ENCODE peak calls at places on chromosomes 16 and 17, in six cellular contexts. C is HCT116, Z is GM12878, X is H1, B is K562, Y is HepG2. D is an unnamed sample.

GRCh38 chr17:76048711-76049110 is 21.6 kb upstream of the EVPL start:
- DNase-seq in B (no peak), X (no peak), Y (no peak), C (no peak), Z (no peak), D (no peak)

GRCh38 chr17:42389902-42390301 is 1.7 kb upstream of the STAT3 start:
- DNase-seq in X (no peak), B (no peak), Y (no peak), Z (no peak), C (no peak), D (no peak)

GRCh38 chr16:25187491-25187795 is 29.3 kb upstream of the AQP8 start:
- DNase-seq in Z (no peak), B (no peak), X (no peak), Y (no peak), C (no peak), D (no peak)

GRCh38 chr17:50114849-50115357 is 15.1 kb downstream of the SAMD14 start:
- DNase-seq in B (peak), C (peak), Y (peak), X (peak), Z (no peak), D (no peak)

GRCh38 chr16:29658693-29659092 is 4.4 kb upstream of the SPN start:
- DNase-seq in C (no peak), X (no peak), Y (peak), Z (no peak), B (no peak), D (no peak)

GRCh38 chr17:28174352-28175046 is 132.0 kb downstream of the NLK start:
- DNase-seq in Z (peak), X (no peak), B (no peak), C (no peak), Y (no peak), D (no peak)

GRCh38 chr16:75624921-75625334 is 1.8 kb upstream of the ADAT1 start:
- DNase-seq in B (peak), C (no peak), Z (no peak), X (no peak), Y (peak), D (no peak)

GRCh38 chr16:8867483-8868271 is 1.1 kb downstream of the CARHSP1 start:
- DNase-seq in B (no peak), Z (no peak), C (no peak), X (no peak), Y (no peak), D (no peak)

GRCh38 chr16:4319454-4319853 is 3.6 kb downstream of the GLIS2 start:
- DNase-seq in Y (no peak), B (no peak), Z (no peak), X (no peak), C (no peak), D (no peak)

GRCh38 chr17:7912927-7913524 is 3.1 kb downstream of the RNF227 start:
- DNase-seq in B (peak), Z (peak), C (peak), X (no peak), Y (peak), D (no peak)

GRCh38 chr16:28513484-28514181 is 7.0 kb upstream of the IL27 start:
- DNase-seq in C (no peak), Z (no peak), B (no peak), Y (peak), X (no peak), D (no peak)

DNA sequence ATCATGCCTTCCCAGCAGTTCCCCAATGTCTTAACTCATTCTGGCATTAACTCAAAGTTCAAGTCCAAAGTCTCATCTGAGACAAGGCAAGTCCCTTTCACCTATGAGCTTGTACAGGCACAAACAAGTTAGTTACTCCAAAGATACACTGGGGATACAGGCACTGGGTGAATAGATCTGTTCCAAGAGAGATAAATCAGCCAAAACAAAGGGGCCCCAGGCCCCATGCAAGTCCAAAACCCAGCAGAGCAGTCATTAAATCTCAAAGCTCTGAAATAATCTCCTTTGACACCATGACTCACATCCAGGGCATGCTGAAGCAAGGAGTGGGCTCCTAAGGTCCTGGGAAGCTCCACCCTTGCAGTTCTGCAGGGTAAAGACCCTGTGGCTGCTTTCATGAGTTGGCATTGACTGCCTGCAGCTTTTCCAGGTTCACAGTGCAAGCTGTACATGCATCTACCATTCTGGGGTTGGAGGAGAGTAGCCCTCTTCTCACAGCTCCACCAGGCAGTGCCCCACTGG is 332.2 kb upstream of the KIF2B start:
- DNase-seq in B (no peak), C (no peak), Z (no peak), Y (no peak), X (no peak), D (no peak)
- TF ChIP-seq ZNF274 in B (no peak), C (no peak), Z (no peak), Y (no peak), X (no peak), D (no peak)

DNA sequence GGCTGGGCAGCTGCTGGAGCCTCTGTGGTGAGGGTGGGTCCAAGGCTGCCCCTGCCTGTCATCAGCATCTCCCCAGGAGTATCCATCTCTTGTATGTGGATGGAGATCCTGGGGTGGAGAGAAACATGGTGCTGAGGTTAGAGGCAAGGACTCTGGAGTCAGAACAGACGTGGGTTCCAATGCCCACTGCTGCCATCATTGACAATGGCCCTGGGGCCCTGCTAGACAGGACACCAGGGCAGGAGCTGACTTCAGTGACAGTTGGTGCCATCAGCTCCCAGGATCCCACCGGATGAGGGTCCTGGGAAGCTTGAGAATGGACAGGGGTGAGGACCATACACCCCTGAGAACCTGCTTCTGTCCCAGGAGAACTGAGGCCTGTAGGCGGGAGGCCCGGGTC is 15.6 kb downstream of the MYLK3 start:
- DNase-seq in X (no peak), B (no peak), Z (no peak), C (no peak), Y (no peak), D (no peak)
- TF ChIP-seq ZNF274 in X (no peak), B (no peak), Z (no peak), C (no peak), Y (no peak), D (no peak)

DNA sequence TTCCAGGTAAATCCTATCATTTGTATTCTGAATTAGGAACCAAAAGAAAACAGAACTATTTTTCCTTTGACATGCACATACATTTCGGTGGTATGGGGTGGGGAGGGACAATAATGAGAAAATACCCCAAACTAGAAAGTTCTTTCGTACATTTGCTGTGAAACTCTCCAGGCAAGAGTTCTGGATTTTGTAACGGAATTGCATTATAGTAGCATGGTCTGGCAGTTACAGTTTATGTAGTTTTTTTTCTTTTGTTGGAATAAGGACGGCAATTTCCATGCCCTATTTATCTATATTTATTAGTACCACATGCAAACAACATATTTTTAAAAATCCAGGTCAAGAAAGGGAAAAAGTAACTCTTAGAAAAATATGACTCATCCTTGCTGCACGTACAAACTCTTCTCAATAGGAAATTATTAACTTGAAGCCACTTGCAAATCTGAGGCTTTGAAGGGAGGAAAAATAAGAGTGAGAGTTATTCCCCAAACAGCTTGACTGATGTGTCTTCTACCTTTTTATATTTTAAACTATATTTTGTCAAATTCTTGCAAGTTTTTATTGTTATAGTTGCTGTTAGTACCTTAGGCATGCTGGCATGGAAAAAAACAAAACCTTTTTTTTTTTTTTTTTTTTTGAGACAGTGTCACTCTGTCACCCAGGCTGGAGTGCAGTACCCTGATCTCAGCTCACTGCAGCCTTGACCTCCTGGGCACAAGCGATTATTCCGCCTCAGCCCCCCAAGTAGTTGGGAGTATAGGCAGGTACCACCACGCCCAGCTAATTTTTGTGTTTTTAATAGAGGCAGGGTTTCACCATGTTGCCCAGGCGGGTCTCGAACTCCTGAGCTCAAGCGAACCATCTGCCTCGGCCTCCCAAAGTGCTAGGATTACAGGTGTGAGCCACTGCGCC is 69.3 kb downstream of the WWP2 start:
- DNase-seq in C (no peak), Y (peak), X (no peak), Z (no peak), B (no peak), D (no peak)
- TF ChIP-seq ZNF274 in C (no peak), Y (no peak), X (no peak), Z (no peak), B (no peak), D (no peak)

DNA sequence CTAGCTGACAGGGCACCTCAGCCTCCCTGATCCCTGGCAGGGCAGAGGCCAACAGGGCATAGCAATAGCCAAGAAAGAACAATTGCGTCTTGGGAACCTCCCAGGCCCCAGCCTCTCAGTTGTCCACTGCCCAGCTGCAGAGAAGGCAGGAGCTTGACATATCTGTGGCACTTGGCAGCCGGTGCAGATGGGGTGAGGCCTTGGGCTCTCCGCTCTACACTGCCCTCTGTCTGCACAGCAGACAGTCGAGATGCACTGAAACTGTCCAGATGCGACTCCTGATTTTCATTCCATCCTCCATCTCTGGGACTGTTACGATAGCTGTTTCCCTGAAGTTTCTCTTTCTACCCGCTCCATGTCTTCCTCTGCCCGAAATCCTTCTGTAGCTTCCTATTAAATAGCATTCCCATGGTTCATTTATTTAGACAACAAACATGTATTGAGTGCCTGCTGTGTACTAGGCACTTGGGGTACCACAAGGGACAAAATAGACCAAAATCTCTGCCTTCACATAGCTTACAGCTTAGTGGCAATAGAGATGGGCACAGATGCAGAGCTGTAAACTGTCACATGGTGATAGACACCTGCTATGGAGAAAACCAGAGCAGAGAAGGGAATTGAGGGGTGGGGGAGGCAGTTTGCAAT is 3.3 kb downstream of the POLR3E start:
- DNase-seq in B (peak), Y (peak), X (peak), C (no peak), Z (no peak), D (no peak)
- TF ChIP-seq ZNF274 in B (no peak), Y (peak), X (no peak), C (no peak), Z (no peak), D (no peak)

DNA sequence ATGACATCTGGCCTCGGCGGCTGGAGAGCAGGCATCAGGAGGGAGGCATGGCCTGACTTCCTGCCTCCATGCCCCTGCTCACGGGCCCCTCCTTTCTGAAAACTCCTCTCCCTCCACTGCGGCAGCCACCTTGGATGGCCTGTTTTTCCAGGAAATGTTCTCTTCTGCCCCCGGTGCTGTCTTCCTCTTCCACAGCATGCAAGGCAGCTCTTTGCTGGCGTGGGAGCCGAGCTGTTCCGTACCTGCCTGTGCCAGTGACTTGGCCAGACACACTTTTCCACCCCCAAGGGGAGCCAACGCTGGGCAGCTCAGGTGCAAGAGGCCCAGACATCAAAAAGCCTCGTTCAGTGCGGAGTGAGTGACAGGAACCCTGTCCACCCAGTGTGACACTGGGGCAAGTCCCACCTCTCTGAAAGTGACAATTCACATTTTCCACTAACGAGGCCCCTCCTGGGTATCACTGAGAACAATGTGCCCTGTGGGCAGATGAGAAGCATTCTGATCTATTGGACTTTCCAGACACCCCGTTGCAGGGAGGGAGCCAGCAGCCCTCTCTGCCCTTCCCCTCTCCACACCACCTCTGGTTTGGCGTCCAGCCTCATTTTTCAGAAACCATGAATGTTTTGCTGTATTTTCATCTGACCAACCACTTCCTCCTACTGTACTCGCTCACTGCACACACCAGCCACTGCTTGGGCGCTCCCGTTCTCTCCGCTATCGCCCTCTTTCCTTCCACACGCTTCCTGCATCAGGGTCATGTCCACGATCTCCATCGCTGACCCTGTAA is 31.1 kb downstream of the NSMCE1 start:
- DNase-seq in Z (peak), X (no peak), B (no peak), Y (no peak), C (no peak), D (no peak)
- TF ChIP-seq ZNF274 in Z (no peak), X (no peak), B (no peak), Y (no peak), C (no peak), D (no peak)

GRCh38 chr16:57310801-57311200 is 26.3 kb upstream of the PLLP start:
- DNase-seq in Y (no peak), X (no peak), Z (no peak), C (no peak), B (no peak), D (no peak)
- TF ChIP-seq ZNF274 in Y (no peak), X (no peak), Z (no peak), C (no peak), B (no peak), D (no peak)

DNA sequence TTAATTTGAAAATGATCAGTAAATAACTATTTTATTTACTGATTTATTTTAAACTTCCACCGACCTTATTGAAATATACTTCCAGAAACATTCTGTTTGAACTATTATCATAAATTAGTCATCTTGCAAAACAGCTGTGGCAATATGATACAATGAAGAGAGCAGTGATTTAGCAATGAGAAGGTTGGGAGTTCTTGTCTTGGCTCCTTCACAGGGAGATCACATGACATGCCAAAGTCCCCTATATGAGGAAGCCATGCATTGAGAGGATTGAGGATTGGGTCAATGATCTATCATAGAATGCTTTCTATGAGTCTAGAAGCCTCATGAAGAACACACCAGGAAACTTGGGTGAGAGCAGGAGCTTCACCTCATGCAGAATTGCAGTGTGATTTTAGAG is 222.7 kb downstream of the LGALS9B start:
- DNase-seq in C (no peak), X (no peak), B (no peak), Z (no peak), Y (no peak), D (no peak)
- TF ChIP-seq ZNF274 in C (no peak), X (no peak), B (no peak), Z (no peak), Y (no peak), D (no peak)

DNA sequence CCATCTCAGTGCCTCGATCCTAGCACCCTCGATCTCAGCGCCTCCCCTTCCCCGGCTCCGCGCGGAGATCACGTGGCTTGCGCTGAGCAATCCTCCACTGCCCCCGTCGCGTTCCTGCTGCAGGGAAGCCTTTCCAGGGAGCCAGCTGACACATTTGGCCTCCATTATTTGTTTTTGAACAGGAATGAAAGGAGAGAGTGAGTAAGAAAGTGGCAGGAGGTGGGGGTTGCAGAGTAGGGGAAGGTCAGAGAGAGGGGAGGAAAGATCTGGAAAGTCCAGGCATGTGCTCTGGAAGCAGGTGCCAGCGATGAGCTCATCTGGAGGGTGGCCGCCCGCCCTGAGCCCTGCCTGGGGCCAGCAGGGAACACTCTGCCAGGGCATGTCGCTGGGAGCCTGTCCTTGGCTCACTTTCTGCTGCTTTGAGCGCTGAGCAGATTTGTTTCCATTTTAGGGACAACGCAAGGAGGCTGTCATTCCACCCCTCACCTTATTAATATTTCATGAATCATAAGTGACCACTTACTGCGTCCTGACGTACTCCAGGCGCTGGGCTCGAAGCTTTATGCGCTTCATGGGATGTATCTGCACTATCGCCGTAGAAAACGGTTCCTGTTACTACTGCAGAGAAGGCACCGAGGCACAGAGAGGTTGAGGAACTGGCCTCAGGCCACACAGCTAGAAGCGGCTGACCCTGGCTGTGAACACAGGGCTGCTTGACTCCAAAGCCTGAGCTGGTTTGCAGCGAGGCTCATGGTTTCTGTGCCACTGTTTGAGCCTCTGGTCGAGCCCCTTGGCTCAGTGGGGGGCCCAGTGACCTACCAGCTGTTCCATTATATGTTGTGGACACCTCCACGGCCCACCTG is 283.1 kb downstream of the SEC14L1 start:
- DNase-seq in Z (no peak), X (no peak), B (no peak), C (no peak), Y (no peak), D (no peak)
- TF ChIP-seq ZNF274 in Z (no peak), X (no peak), B (no peak), C (no peak), Y (no peak), D (no peak)

GRCh38 chr16:82653550-82654511 is 27.1 kb downstream of the CDH13 start:
- DNase-seq in B (no peak), C (peak), Z (peak), Y (peak), X (no peak), D (no peak)
- TF ChIP-seq ZNF274 in B (no peak), C (no peak), Z (no peak), Y (no peak), X (no peak), D (no peak)

D was measured in NT2/D1.